ENCODE peak calls at places on chromosomes 12 and 14, in eight cellular contexts. U is fibroblast of the aortic adventitia, R is brain microvascular endothelial cell, M is spleen, J is HFF-Myc, S is tibial artery, F is endodermal cell, X is ovary. P is an unnamed sample.

GRCh38 chr14:103021817-103022668 is 35.3 kb downstream of the CDC42BPB start:
- DNase-seq in U (peak), F (no peak), S (no peak), R (peak), X (no peak), M (peak), J (no peak), P (peak)

GRCh38 chr12:76259071-76259470 is 89.1 kb downstream of the BBS10 start:
- DNase-seq in F (peak), J (no peak), R (no peak), M (no peak), X (no peak), U (peak), S (no peak), P (peak)

GRCh38 chr14:94139421-94139820 is 10.0 kb upstream of the IFI27L2 start:
- DNase-seq in F (no peak), M (no peak), U (no peak), J (no peak), S (no peak), X (no peak), R (no peak), P (no peak)

GRCh38 chr14:92524603-92525185 is 11.1 kb downstream of the RIN3 start:
- DNase-seq in U (no peak), J (no peak), S (no peak), X (no peak), M (no peak), F (no peak), R (no peak), P (no peak)

GRCh38 chr12:44717612-44718011 is 158.5 kb downstream of the NELL2 start:
- DNase-seq in M (no peak), R (no peak), F (peak), U (no peak), X (no peak), S (no peak), J (no peak), P (no peak)

GRCh38 chr12:82682851-82683261 is 3.9 kb upstream of the TMTC2 start:
- DNase-seq in F (no peak), R (no peak), J (no peak), X (no peak), M (no peak), U (peak), S (no peak), P (peak)

GRCh38 chr14:52427460-52427859 is 113.3 kb downstream of the PTGER2 start:
- DNase-seq in F (no peak), U (no peak), J (no peak), X (no peak), S (no peak), R (no peak), M (no peak), P (no peak)

GRCh38 chr12:101108130-101108529 is 101.9 kb downstream of the SLC5A8 start:
- DNase-seq in U (no peak), X (no peak), R (no peak), F (peak), S (no peak), J (no peak), M (no peak), P (no peak)

GRCh38 chr12:102298022-102298421 is 100.4 kb upstream of the PMCH start:
- DNase-seq in F (no peak), R (peak), J (peak), S (no peak), X (no peak), U (peak), M (no peak), P (no peak)

GRCh38 chr12:60398547-60398946 is 802.7 kb downstream of the SLC16A7 start:
- DNase-seq in M (no peak), R (peak), U (no peak), F (no peak), J (no peak), X (no peak), S (no peak), P (peak)

GRCh38 chr14:77482422-77482821 is 16.2 kb downstream of the ISM2 start:
- DNase-seq in U (no peak), X (no peak), F (no peak), S (no peak), R (no peak), M (no peak), J (no peak), P (no peak)

GRCh38 chr14:69055125-69055524 is 76.0 kb upstream of the ACTN1 start:
- DNase-seq in F (no peak), R (peak), J (no peak), S (no peak), U (no peak), M (no peak), X (no peak), P (no peak)

GRCh38 chr12:46886541-46887041 is 60.8 kb upstream of the SLC38A4 start:
- DNase-seq in U (peak), R (peak), X (no peak), F (no peak), M (no peak), J (no peak), S (no peak), P (peak)

GRCh38 chr14:78848234-78848820 is 678.2 kb downstream of the NRXN3 start:
- DNase-seq in R (peak), J (no peak), X (peak), U (peak), S (no peak), M (no peak), F (peak), P (peak)

GRCh38 chr12:55729592-55730446 is 1.0 kb upstream of the CD63 start:
- DNase-seq in X (peak), F (peak), J (peak), U (peak), R (peak), S (peak), M (peak), P (peak)

GRCh38 chr14:101719045-101719645 is 42.4 kb upstream of the PPP2R5C start:
- DNase-seq in S (no peak), R (no peak), U (no peak), X (no peak), J (no peak), M (no peak), F (peak), P (no peak)

GRCh38 chr12:102824218-102824835 is 92.7 kb downstream of the PAH start:
- DNase-seq in M (peak), J (no peak), X (peak), S (no peak), R (peak), U (no peak), F (peak), P (peak)

GRCh38 chr12:48183091-48183875 is at the start of gene CCDC184:
- DNase-seq in S (peak), U (peak), M (peak), J (peak), R (peak), F (peak), X (peak), P (peak)

GRCh38 chr12:41032386-41032785 is 155.7 kb upstream of the PDZRN4 start:
- DNase-seq in J (no peak), X (no peak), M (no peak), F (no peak), U (no peak), R (no peak), S (no peak), P (no peak)

GRCh38 chr14:93772263-93772662 is 16.0 kb downstream of the PRIMA1 start:
- DNase-seq in S (peak), J (no peak), F (no peak), M (no peak), U (no peak), R (no peak), X (no peak), P (no peak)

GRCh38 chr14:35335388-35336092 is 43.4 kb downstream of the PSMA6 start:
- DNase-seq in X (peak), R (no peak), F (no peak), J (no peak), U (peak), S (no peak), M (no peak), P (peak)

GRCh38 chr14:35336171-35337073 is 44.2 kb downstream of the PSMA6 start:
- DNase-seq in S (peak), U (peak), X (peak), F (peak), M (peak), J (no peak), R (peak), P (peak)

GRCh38 chr14:35338731-35339405 is 46.7 kb downstream of the PSMA6 start:
- DNase-seq in X (no peak), U (no peak), R (no peak), F (no peak), M (no peak), J (no peak), S (no peak), P (no peak)

GRCh38 chr14:35337557-35338255 is 45.5 kb downstream of the PSMA6 start:
- DNase-seq in U (no peak), F (peak), X (no peak), M (no peak), S (no peak), J (no peak), R (no peak), P (no peak)

DNA sequence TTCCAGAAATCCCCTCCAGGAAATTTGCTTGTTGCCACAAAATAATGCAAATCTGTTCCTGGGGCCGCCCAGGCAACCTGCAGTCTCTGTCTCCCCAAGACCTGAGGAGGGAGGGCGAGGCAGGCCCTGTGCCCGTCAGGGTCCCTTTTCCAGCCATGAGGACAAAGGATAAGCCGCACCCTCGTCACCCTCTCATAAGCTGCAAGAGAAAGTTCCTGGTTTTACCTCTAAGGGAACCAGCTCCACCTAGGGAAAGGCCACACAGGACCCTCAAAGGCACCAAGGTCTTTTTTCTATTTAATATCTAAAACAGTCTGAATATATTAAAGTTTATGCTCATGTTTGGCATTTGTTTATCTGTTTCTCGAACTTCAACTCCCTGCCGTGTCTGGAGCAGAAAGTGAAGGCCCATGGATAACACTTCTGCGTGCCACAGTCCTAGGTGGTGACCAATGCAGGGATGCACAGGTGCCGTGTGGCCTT is 44.9 kb downstream of the PSMA6 start:
- DNase-seq in M (no peak), J (no peak), S (no peak), R (no peak), X (no peak), F (no peak), U (no peak), P (no peak)
- TF ChIP-seq CTCF in M (no peak), J (no peak), S (no peak), R (no peak), X (no peak), F (peak), U (no peak), P (no peak)

DNA sequence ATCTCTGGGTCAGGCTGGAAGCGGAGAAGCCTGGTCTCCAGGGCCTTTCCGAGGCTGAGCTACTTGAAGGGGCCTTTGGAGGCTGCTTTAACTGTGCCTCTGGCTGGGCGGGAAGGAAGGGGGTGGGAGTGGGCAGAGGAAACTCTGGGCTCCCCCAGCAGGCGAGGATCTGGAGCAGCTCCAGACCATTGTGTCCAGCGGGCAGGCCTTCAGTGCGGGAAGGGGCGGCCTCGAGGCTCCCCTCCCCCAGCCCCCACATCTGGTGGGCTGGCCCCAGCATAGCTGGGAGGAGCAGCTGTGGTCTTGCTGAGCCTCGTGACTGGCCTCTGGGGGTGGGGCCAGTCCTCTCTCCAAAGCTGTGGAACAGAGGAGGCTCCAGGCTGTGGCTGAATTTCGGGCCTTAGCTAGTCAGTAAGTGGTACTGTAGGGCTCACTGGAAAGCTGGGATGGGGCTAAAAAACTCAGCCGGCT is 3.4 kb downstream of the TAMALIN start:
- DNase-seq in F (peak), J (peak), R (peak), M (peak), X (peak), S (peak), U (peak), P (peak)
- H3K4me3 ChIP-seq in F (no peak), J (peak), R (peak), M (no peak), X (no peak), S (no peak), U (peak), P (peak)

GRCh38 chr12:124750787-124751471 is 112.7 kb downstream of the SCARB1 start:
- DNase-seq in J (no peak), U (no peak), R (no peak), M (no peak), X (no peak), F (peak), S (no peak), P (no peak)
- TF ChIP-seq CTCF in J (peak), U (no peak), R (peak), M (no peak), X (no peak), F (peak), S (no peak), P (peak)

DNA sequence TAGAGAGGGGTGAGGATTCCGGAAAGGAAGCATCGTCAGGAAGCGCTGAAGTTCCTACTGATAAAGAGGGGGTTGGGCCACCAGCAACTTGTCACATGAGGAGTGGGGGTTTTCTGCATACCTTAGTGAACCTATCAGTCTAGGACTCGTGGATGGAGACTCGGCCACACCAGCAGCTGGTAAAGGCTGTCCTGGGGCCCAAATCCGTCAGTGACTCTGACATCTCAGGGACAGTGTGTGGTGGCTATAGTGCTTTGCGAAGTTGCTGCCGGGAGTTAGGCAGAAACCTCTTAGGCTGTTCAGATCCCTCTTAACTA is 16.4 kb downstream of the RNASE2 start:
- DNase-seq in U (no peak), X (no peak), J (no peak), M (no peak), R (no peak), S (no peak), F (no peak), P (no peak)
- H3K4me3 ChIP-seq in U (peak), X (peak), J (peak), M (no peak), R (peak), S (peak), F (peak), P (peak)

GRCh38 chr14:46973295-46973694 is 321.7 kb upstream of the RPL10L start:
- DNase-seq in X (no peak), R (no peak), U (no peak), S (no peak), M (no peak), F (no peak), J (no peak), P (no peak)
- TF ChIP-seq CTCF in X (no peak), R (no peak), U (no peak), S (no peak), M (no peak), F (no peak), J (no peak), P (no peak)

GRCh38 chr14:50107850-50108249 is 8.5 kb downstream of the VCPKMT start:
- DNase-seq in R (no peak), M (no peak), J (no peak), S (no peak), U (no peak), X (no peak), F (no peak), P (no peak)
- H3K4me3 ChIP-seq in R (no peak), M (no peak), J (no peak), S (no peak), U (no peak), X (no peak), F (no peak), P (no peak)

DNA sequence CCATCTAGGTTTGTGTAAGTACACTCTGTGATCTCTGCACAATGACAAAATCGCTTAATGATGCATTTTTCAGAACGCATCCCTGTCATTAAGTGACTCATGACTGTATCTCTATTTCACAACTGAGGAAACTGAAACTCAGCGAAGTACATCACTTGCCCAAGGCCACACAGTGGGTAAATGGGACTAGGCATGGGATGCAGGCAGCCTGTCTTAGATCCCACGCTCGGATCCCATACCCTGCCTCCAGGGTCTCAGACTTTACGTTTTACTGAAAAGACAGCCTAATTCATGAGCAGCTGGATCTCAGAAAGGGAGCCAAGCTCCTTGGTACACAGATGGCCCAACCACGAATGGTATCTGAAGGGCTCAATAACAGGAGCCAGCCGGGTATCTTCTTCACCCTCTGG is 2.4 kb upstream of the MLEC start:
- DNase-seq in R (peak), X (no peak), F (no peak), J (no peak), M (no peak), U (no peak), S (no peak), P (peak)
- TF ChIP-seq CTCF in R (no peak), X (no peak), F (no peak), J (no peak), M (no peak), U (no peak), S (no peak), P (no peak)

DNA sequence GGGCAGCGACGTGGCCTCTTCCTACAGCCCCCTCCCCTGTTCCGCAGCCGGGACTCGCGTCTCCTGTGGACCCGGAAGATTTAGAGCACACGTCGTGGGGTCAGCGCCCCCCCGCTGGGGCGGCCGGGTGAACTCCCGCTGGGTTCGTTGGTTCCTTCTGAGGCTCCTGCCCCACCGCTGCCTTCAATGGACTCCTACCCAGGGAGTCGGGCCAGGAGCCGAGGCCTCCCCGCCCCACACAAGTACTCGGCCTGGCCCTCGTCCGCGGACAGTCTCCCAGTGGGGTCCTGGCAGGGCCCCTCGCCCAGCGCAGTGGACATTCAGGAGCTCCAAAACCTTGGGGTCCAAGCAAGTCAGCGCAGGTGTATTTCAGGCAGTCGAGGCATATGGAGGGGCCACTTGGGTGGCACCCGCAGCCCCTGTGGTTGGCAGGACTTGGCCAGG is 1.2 kb downstream of the MMP17 start:
- DNase-seq in J (no peak), F (peak), R (no peak), S (no peak), U (peak), X (no peak), M (no peak), P (peak)
- H3K4me3 ChIP-seq in J (peak), F (peak), R (peak), S (peak), U (peak), X (peak), M (peak), P (peak)

GRCh38 chr12:90987520-90987919 is 17.3 kb downstream of the EPYC start:
- DNase-seq in M (no peak), S (no peak), U (no peak), J (no peak), F (no peak), X (no peak), R (no peak), P (no peak)
- TF ChIP-seq CTCF in M (no peak), S (no peak), U (peak), J (no peak), F (peak), X (no peak), R (peak), P (no peak)

P was measured in foreskin fibroblast.